ENCODE peak calls at places on chromosomes 16 and 17, in five cellular contexts. One of them, this sample, is unnamed. For H3K4me1, the result is how much of the 10 kb centered on the place peaks cover.

GRCh38 chr17:45267436-45268055 is 5.7 kb upstream of the SPATA32 start:
- DNase-seq in fibroblast of lung: no peak
- DNase-seq in upper lobe of right lung: no peak
- DNase-seq in esophagus squamous epithelium: no peak
- DNase-seq in upper lobe of left lung: no peak
- DNase-seq in this sample: no peak

GRCh38 chr16:87702325-87702811 is 63.4 kb downstream of the KLHDC4 start:
- DNase-seq in fibroblast of lung: peak
- DNase-seq in upper lobe of right lung: no peak
- DNase-seq in esophagus squamous epithelium: no peak
- DNase-seq in upper lobe of left lung: no peak
- DNase-seq in this sample: peak

GRCh38 chr17:21288581-21289017 is 4.1 kb downstream of the MAP2K3 start:
- DNase-seq in fibroblast of lung: no peak
- DNase-seq in esophagus squamous epithelium: no peak
- DNase-seq in upper lobe of left lung: peak
- DNase-seq in upper lobe of right lung: no peak
- DNase-seq in this sample: no peak

GRCh38 chr16:27991876-27992275 is 71.6 kb downstream of the GSG1L start:
- DNase-seq in upper lobe of left lung: no peak
- DNase-seq in esophagus squamous epithelium: no peak
- DNase-seq in fibroblast of lung: no peak
- DNase-seq in upper lobe of right lung: no peak
- DNase-seq in this sample: no peak

GRCh38 chr17:72618018-72618509 is 474.4 kb downstream of the SLC39A11 start:
- DNase-seq in esophagus squamous epithelium: no peak
- DNase-seq in fibroblast of lung: no peak
- DNase-seq in upper lobe of right lung: no peak
- DNase-seq in upper lobe of left lung: peak
- DNase-seq in this sample: peak

GRCh38 chr17:32264823-32265191 is 825 bp upstream of the RHBDL3 start:
- DNase-seq in fibroblast of lung: no peak
- DNase-seq in upper lobe of left lung: no peak
- DNase-seq in esophagus squamous epithelium: no peak
- DNase-seq in upper lobe of right lung: no peak
- DNase-seq in this sample: no peak

GRCh38 chr16:66287916-66288315 is 78.6 kb upstream of the CDH5 start:
- DNase-seq in upper lobe of right lung: no peak
- DNase-seq in upper lobe of left lung: peak
- DNase-seq in fibroblast of lung: no peak
- DNase-seq in esophagus squamous epithelium: no peak
- DNase-seq in this sample: no peak

GRCh38 chr16:27332105-27332504 is 18.3 kb downstream of the IL4R start:
- DNase-seq in upper lobe of left lung: no peak
- DNase-seq in upper lobe of right lung: peak
- DNase-seq in esophagus squamous epithelium: no peak
- DNase-seq in fibroblast of lung: no peak
- DNase-seq in this sample: no peak

GRCh38 chr17:57862410-57862989 is 12.7 kb upstream of the MRPS23 start:
- DNase-seq in upper lobe of left lung: no peak
- DNase-seq in esophagus squamous epithelium: no peak
- DNase-seq in upper lobe of right lung: peak
- DNase-seq in fibroblast of lung: no peak
- DNase-seq in this sample: no peak
- H3K27ac ChIP-seq in upper lobe of left lung: peak
- H3K27ac ChIP-seq in esophagus squamous epithelium: peak
- H3K27ac ChIP-seq in upper lobe of right lung: peak
- H3K27ac ChIP-seq in fibroblast of lung: peak
- H3K27ac ChIP-seq in this sample: no peak

GRCh38 chr17:75366432-75366831 is 39.0 kb downstream of the GRB2 start:
- DNase-seq in upper lobe of right lung: no peak
- DNase-seq in esophagus squamous epithelium: no peak
- DNase-seq in upper lobe of left lung: no peak
- DNase-seq in fibroblast of lung: no peak
- DNase-seq in this sample: no peak

GRCh38 chr17:75365931-75366275 is 39.6 kb downstream of the GRB2 start:
- DNase-seq in upper lobe of left lung: no peak
- DNase-seq in upper lobe of right lung: no peak
- DNase-seq in fibroblast of lung: no peak
- DNase-seq in esophagus squamous epithelium: no peak
- DNase-seq in this sample: no peak

GRCh38 chr17:75364078-75364477 is 41.4 kb downstream of the GRB2 start:
- DNase-seq in upper lobe of left lung: no peak
- DNase-seq in fibroblast of lung: peak
- DNase-seq in esophagus squamous epithelium: no peak
- DNase-seq in upper lobe of right lung: no peak
- DNase-seq in this sample: no peak

GRCh38 chr17:75367312-75367711 is 38.2 kb downstream of the GRB2 start:
- DNase-seq in esophagus squamous epithelium: no peak
- DNase-seq in upper lobe of right lung: no peak
- DNase-seq in upper lobe of left lung: no peak
- DNase-seq in fibroblast of lung: no peak
- DNase-seq in this sample: no peak

GRCh38 chr17:75365009-75365930 is 40.2 kb downstream of the GRB2 start:
- DNase-seq in fibroblast of lung: no peak
- DNase-seq in upper lobe of right lung: no peak
- DNase-seq in upper lobe of left lung: no peak
- DNase-seq in esophagus squamous epithelium: no peak
- DNase-seq in this sample: no peak
- H3K4me1 ChIP-seq in fibroblast of lung: under half
- H3K4me1 ChIP-seq in upper lobe of right lung: half or more
- H3K4me1 ChIP-seq in upper lobe of left lung: half or more
- H3K4me1 ChIP-seq in esophagus squamous epithelium: under half
- H3K4me1 ChIP-seq in this sample: half or more

DNA sequence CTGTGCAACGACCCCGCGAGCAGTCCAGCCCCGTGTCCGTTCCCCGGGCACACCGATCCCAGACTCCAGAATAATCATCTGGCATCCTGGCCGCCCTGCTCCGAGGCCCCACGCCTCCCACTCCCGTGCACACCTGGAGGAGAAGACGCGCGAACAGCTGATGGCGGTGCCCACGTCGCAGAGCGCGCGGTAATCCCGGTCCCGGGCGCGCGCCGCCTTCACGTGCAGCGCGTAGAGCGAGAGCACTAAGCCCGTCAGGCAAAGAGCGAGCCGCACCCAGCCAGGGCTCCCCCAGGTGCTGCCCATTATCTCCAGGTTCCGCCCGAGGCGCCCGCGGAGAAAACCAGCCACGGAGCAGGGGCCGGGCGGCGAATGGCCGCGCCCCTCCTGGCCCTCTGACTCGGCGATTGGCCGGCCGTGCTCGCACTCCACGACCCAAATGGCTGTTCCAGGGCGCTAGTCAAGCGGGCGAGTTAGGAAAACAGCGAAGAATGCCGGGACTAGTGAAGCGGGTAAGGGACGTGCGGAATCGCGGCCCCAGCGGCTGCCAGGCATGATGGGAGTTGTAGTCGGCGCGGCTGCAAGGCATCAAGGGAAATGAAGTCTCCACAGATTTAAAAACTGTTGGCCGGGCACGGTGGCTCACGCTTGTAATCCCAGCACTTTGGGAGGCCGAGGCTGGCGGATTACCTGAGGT is at the start of gene VKORC1:
- DNase-seq in fibroblast of lung: peak
- DNase-seq in esophagus squamous epithelium: peak
- DNase-seq in upper lobe of left lung: peak
- DNase-seq in upper lobe of right lung: peak
- DNase-seq in this sample: peak
- H3K27ac ChIP-seq in fibroblast of lung: peak
- H3K27ac ChIP-seq in esophagus squamous epithelium: peak
- H3K27ac ChIP-seq in upper lobe of left lung: peak
- H3K27ac ChIP-seq in upper lobe of right lung: peak
- H3K27ac ChIP-seq in this sample: peak

GRCh38 chr16:53775821-53776431 is 72.0 kb downstream of the FTO start:
- DNase-seq in upper lobe of left lung: peak
- DNase-seq in upper lobe of right lung: peak
- DNase-seq in fibroblast of lung: peak
- DNase-seq in esophagus squamous epithelium: no peak
- DNase-seq in this sample: no peak

GRCh38 chr16:53781023-53781605 is 77.2 kb downstream of the FTO start:
- DNase-seq in upper lobe of right lung: no peak
- DNase-seq in upper lobe of left lung: no peak
- DNase-seq in esophagus squamous epithelium: no peak
- DNase-seq in fibroblast of lung: peak
- DNase-seq in this sample: no peak

GRCh38 chr16:53782148-53782547 is 78.2 kb downstream of the FTO start:
- DNase-seq in upper lobe of left lung: no peak
- DNase-seq in esophagus squamous epithelium: no peak
- DNase-seq in upper lobe of right lung: no peak
- DNase-seq in fibroblast of lung: no peak
- DNase-seq in this sample: no peak

GRCh38 chr16:53780051-53780450 is 76.1 kb downstream of the FTO start:
- DNase-seq in upper lobe of right lung: no peak
- DNase-seq in upper lobe of left lung: peak
- DNase-seq in fibroblast of lung: no peak
- DNase-seq in esophagus squamous epithelium: no peak
- DNase-seq in this sample: no peak

DNA sequence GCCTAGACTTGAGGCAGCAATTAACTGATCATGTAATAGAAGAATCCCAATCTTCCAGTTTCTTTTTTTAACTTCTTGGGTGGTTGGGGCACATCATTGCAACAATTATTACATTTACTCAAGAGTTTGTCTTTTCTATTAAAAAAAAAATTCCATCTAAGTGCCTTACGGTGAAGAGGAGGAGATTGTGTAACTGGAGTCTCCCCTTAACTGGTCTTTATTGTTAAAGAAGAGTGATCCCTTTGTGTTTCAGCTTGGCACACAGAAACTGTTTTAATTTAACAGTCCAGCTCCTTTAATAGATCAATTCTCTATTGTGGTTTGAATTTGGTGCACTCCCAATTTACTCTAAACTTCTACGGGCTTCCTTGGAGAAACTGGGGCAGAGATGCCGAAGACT is 75.2 kb downstream of the FTO start:
- DNase-seq in upper lobe of left lung: no peak
- DNase-seq in fibroblast of lung: no peak
- DNase-seq in esophagus squamous epithelium: no peak
- DNase-seq in upper lobe of right lung: no peak
- DNase-seq in this sample: no peak
- H3K4me1 ChIP-seq in upper lobe of left lung: half or more
- H3K4me1 ChIP-seq in fibroblast of lung: under half
- H3K4me1 ChIP-seq in esophagus squamous epithelium: under half
- H3K4me1 ChIP-seq in upper lobe of right lung: under half
- H3K4me1 ChIP-seq in this sample: under half

This sample was measured in CD8-positive, alpha-beta T cell.